ENCODE peak calls at places on chromosomes 1 and 21, in five cellular contexts. One of them, this sample, is unnamed.
A peak's percentile ranks its signal among the peaks of the same experiment; 100 is the strongest.

GRCh38 chr21:36551731-36552457 is 72.0 kb upstream of the CLDN14 start:
- DNase-seq in K562: no peak
- DNase-seq in tibial artery: no peak
- DNase-seq in GM10248: no peak
- DNase-seq in Calu3: no peak
- DNase-seq in this sample: no peak

GRCh38 chr21:46550511-46550941 is 54.4 kb downstream of the S100B start:
- DNase-seq in K562: no peak
- DNase-seq in tibial artery: no peak
- DNase-seq in GM10248: no peak
- DNase-seq in Calu3: no peak
- DNase-seq in this sample: no peak

GRCh38 chr1:150563340-150564038 is 14.3 kb downstream of the ADAMTSL4 start:
- DNase-seq in K562: peak; percentile 18
- DNase-seq in tibial artery: peak; percentile 57
- DNase-seq in GM10248: peak; percentile 43
- DNase-seq in Calu3: peak; percentile 61
- DNase-seq in this sample: no peak

GRCh38 chr21:27759091-27759659 is 792.3 kb upstream of the ADAMTS5 start:
- DNase-seq in K562: no peak
- DNase-seq in tibial artery: no peak
- DNase-seq in GM10248: no peak
- DNase-seq in Calu3: peak; percentile 43
- DNase-seq in this sample: no peak

GRCh38 chr1:206094024-206094423 is 23.2 kb downstream of the AVPR1B start:
- DNase-seq in K562: no peak
- DNase-seq in tibial artery: no peak
- DNase-seq in GM10248: no peak
- DNase-seq in Calu3: no peak
- DNase-seq in this sample: no peak

GRCh38 chr1:7046314-7046713 is 261.1 kb downstream of the CAMTA1 start:
- DNase-seq in K562: no peak
- DNase-seq in tibial artery: no peak
- DNase-seq in GM10248: no peak
- DNase-seq in Calu3: peak; percentile 34
- DNase-seq in this sample: no peak

GRCh38 chr1:6788946-6789345 is 3.7 kb downstream of the CAMTA1 start:
- DNase-seq in K562: peak; percentile 14
- DNase-seq in tibial artery: no peak
- DNase-seq in GM10248: no peak
- DNase-seq in Calu3: no peak
- DNase-seq in this sample: no peak

GRCh38 chr1:156055343-156055645 is 712 bp downstream of the LAMTOR2 start:
- DNase-seq in K562: no peak
- DNase-seq in tibial artery: no peak
- DNase-seq in GM10248: no peak
- DNase-seq in Calu3: no peak
- DNase-seq in this sample: no peak

GRCh38 chr1:62175568-62176179 is 19.0 kb upstream of the L1TD1 start:
- DNase-seq in K562: peak; percentile 46
- DNase-seq in tibial artery: no peak
- DNase-seq in GM10248: peak; percentile 55
- DNase-seq in Calu3: peak; percentile 40
- DNase-seq in this sample: no peak

GRCh38 chr1:213996320-213997022 is 8.7 kb downstream of the PROX1 start:
- DNase-seq in K562: no peak
- DNase-seq in tibial artery: no peak
- DNase-seq in GM10248: no peak
- DNase-seq in Calu3: no peak
- DNase-seq in this sample: no peak

GRCh38 chr1:177174921-177175634 is 4.3 kb downstream of the BRINP2 start:
- DNase-seq in K562: no peak
- DNase-seq in tibial artery: no peak
- DNase-seq in GM10248: no peak
- DNase-seq in Calu3: no peak
- DNase-seq in this sample: no peak

GRCh38 chr1:23980725-23981063 is 567 bp upstream of the SRSF10 start:
- DNase-seq in K562: peak; percentile 70
- DNase-seq in tibial artery: no peak
- DNase-seq in GM10248: peak; percentile 50
- DNase-seq in Calu3: peak; percentile 65
- DNase-seq in this sample: no peak

GRCh38 chr1:240294566-240294965 is 202.9 kb downstream of the FMN2 start:
- DNase-seq in K562: no peak
- DNase-seq in tibial artery: no peak
- DNase-seq in GM10248: no peak
- DNase-seq in Calu3: no peak
- DNase-seq in this sample: no peak

GRCh38 chr1:18907021-18907913 is 4.9 kb upstream of the ALDH4A1 start:
- DNase-seq in K562: peak; percentile 83
- DNase-seq in tibial artery: peak; percentile 53
- DNase-seq in GM10248: peak; percentile 67
- DNase-seq in Calu3: peak; percentile 55
- DNase-seq in this sample: no peak

GRCh38 chr1:228309548-228310067 is 97.0 kb downstream of the TRIM11 start:
- DNase-seq in K562: no peak
- DNase-seq in tibial artery: no peak
- DNase-seq in GM10248: no peak
- DNase-seq in Calu3: no peak
- DNase-seq in this sample: peak; percentile 55

GRCh38 chr1:154220970-154221814 is 437 bp downstream of the UBAP2L start:
- DNase-seq in K562: peak; percentile 75
- DNase-seq in tibial artery: peak; percentile 53
- DNase-seq in GM10248: peak; percentile 69
- DNase-seq in Calu3: peak; percentile 60
- DNase-seq in this sample: peak; percentile 74

GRCh38 chr21:42562258-42562657 is 48.6 kb downstream of the SLC37A1 start:
- DNase-seq in K562: no peak
- DNase-seq in tibial artery: no peak
- DNase-seq in GM10248: no peak
- DNase-seq in Calu3: no peak
- DNase-seq in this sample: no peak

GRCh38 chr21:36849461-36849860 is 117.0 kb downstream of the HLCS start:
- DNase-seq in K562: no peak
- DNase-seq in tibial artery: no peak
- DNase-seq in GM10248: no peak
- DNase-seq in Calu3: no peak
- DNase-seq in this sample: no peak

GRCh38 chr1:204001166-204001901 is 71.6 kb upstream of the SOX13 start:
- DNase-seq in K562: no peak
- DNase-seq in tibial artery: no peak
- DNase-seq in GM10248: no peak
- DNase-seq in Calu3: no peak
- DNase-seq in this sample: no peak

GRCh38 chr1:165369255-165369848 is 12.8 kb upstream of the LMX1A start:
- DNase-seq in K562: peak; percentile 69
- DNase-seq in tibial artery: peak; percentile 63
- DNase-seq in GM10248: peak; percentile 64
- DNase-seq in Calu3: peak; percentile 74
- DNase-seq in this sample: peak; percentile 77

DNA sequence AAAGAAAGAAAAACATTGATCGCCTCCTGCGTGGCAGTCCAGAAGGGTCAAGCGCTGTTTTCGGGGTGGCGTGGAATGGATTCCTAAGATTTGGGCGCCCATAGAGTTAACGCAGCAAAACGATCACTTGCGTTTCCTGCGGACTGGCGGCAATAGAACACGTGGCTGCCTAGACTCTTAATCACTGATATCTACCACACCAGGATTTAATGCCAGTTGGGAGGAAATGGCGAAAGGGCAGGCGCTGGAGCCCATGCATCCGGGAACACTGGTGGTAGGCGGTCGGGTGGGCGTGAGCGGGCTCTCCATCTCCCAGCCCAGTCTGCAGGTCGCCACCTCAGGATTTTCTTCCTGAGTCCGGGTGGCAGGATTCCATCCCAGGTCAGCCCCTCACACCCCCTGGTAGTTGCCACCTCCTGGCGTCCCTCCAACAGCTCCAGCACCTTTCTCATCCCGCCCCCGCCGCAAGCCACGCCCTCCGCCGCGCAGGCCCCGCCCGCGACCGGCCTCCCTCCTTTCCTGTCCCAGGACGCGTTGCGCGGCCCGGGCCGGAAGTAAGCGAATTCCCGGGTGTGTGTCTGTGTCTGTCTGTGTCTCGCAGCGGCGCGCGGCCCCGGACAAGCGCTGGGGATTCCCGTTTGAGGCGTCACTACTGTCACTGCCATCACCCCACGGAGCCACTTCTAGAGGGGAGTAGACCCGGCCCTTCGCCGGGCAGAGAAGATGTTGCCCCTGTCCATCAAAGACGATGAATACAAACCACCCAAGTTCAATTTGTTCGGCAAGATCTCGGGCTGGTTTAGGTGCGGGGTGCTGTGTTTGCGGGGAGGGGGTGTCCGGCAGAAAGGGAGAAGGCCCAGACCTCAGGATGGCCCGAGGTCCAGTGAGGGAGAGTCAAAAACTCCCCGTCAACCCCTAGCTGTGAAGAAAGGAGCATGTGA is at the start of gene SLC30A7:
- DNase-seq in K562: peak; percentile 95
- DNase-seq in tibial artery: peak; percentile 94
- DNase-seq in GM10248: peak; percentile 89
- DNase-seq in Calu3: peak; percentile 96
- DNase-seq in this sample: peak; percentile 94
- TF ChIP-seq CTCF in K562: no peak
- TF ChIP-seq CTCF in tibial artery: no peak
- TF ChIP-seq CTCF in GM10248: no peak
- TF ChIP-seq CTCF in Calu3: no peak
- TF ChIP-seq CTCF in this sample: no peak

GRCh38 chr1:217627431-217627830 is 3.5 kb downstream of the GPATCH2 start:
- DNase-seq in K562: no peak
- DNase-seq in tibial artery: no peak
- DNase-seq in GM10248: no peak
- DNase-seq in Calu3: no peak
- DNase-seq in this sample: no peak

GRCh38 chr1:217626321-217626720 is 4.6 kb downstream of the GPATCH2 start:
- DNase-seq in K562: no peak
- DNase-seq in tibial artery: no peak
- DNase-seq in GM10248: no peak
- DNase-seq in Calu3: no peak
- DNase-seq in this sample: no peak

DNA sequence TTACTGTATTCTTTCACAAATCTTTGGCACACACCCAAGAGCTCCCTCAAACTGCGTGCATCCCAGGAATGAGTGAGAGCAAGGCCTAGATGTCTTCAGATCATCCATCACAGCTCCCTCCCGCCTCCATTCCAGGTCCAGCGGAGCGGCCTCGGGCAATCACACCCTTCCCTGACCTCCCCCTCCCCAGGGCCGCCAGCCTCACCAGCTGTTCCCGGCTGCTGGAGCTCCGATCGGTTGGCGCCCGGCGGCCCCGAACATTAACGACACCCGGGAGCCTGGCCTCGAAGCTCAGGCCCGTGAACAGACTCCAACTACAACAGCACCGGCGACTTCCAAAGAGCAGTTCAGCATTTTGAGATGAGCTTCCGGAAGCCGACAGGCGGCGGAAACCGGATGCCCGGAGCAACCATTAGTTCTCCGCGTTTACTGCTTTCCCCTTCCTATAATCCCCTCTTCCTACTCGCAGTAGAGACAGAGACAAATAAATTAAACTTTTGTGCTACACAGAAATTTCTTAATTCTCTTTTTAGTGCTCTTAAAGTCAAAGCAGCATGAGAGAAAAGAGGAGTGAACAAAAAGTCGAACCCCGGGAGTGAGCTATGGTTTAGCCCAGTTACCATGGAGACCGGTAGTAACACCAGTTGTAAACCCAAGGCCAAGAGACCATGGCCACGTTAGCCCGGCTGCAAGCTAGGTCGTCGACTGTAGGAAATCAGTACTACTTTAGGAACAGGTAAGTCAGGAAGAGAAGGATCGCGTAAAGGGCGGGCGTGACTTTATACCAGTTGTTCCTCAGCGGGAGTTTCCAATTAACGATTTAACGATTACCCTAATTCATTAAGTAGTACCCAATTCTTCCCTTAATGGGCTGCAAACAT is at the start of the genes GPATCH2 and SPATA17:
- DNase-seq in K562: peak; percentile 56
- DNase-seq in tibial artery: peak; percentile 64
- DNase-seq in GM10248: peak; percentile 83
- DNase-seq in Calu3: peak; percentile 81
- DNase-seq in this sample: peak; percentile 77
- TF ChIP-seq CTCF in K562: no peak
- TF ChIP-seq CTCF in tibial artery: peak; percentile 32
- TF ChIP-seq CTCF in GM10248: no peak
- TF ChIP-seq CTCF in Calu3: peak; percentile 21
- TF ChIP-seq CTCF in this sample: peak; percentile 62

GRCh38 chr1:42657981-42658879 is at the start of gene PPIH:
- DNase-seq in K562: peak; percentile 98
- DNase-seq in tibial artery: peak; percentile 92
- DNase-seq in GM10248: peak; percentile 94
- DNase-seq in Calu3: peak; percentile 95
- DNase-seq in this sample: peak; percentile 95
- TF ChIP-seq CTCF in K562: peak; percentile 34
- TF ChIP-seq CTCF in tibial artery: peak; percentile 53
- TF ChIP-seq CTCF in GM10248: no peak
- TF ChIP-seq CTCF in Calu3: peak; percentile 45
- TF ChIP-seq CTCF in this sample: peak; percentile 66

DNA sequence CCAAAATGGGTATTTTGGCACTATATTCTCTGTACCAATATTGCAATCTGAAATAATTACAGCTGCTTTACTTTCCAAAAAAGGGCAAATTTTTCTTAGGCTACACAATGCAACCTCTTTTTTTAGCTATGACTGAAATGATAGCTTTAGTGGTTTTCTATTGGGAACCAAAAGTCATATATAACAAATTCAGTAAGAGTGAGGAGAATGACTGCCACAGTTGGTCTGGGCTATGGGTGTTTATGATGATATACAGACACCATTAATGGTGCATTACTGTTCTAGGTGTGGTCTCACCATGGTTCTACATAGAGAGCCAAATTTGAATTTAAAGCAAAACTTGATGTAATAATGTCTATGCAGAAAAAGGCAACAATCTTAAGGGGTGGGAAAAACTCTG is 72.3 kb upstream of the PTBP2 start:
- DNase-seq in K562: no peak
- DNase-seq in tibial artery: no peak
- DNase-seq in GM10248: no peak
- DNase-seq in Calu3: no peak
- DNase-seq in this sample: no peak
- TF ChIP-seq CTCF in K562: no peak
- TF ChIP-seq CTCF in tibial artery: no peak
- TF ChIP-seq CTCF in GM10248: no peak
- TF ChIP-seq CTCF in Calu3: no peak
- TF ChIP-seq CTCF in this sample: no peak

This sample was measured in type B pancreatic cell.